ENCODE peak calls at places on chromosomes 11 and 22, in seven cellular contexts. M, O, C, R, K, D and E are unnamed samples.

GRCh38 chr11:110337570-110338193 is 41.3 kb upstream of the RDX start:
- DNase-seq in M (no peak), O (no peak), C (no peak), R (no peak), K (no peak), D (peak; percentile 79), E (no peak)

GRCh38 chr11:110086892-110087309 is 6.3 kb upstream of the ZC3H12C start:
- DNase-seq in M (no peak), O (no peak), C (no peak), R (no peak), K (no peak), D (no peak), E (no peak)

GRCh38 chr11:72637198-72637597 is 37.0 kb downstream of the PDE2A start:
- DNase-seq in M (no peak), O (no peak), C (no peak), R (no peak), K (no peak), D (no peak), E (no peak)

GRCh38 chr22:29621761-29622526 is 18.5 kb downstream of the NF2 start:
- DNase-seq in M (no peak), O (no peak), C (no peak), R (no peak), K (no peak), D (no peak), E (no peak)

GRCh38 chr11:95922536-95923440 is 1.1 kb downstream of the MTMR2 start:
- DNase-seq in M (no peak), O (no peak), C (no peak), R (no peak), K (no peak), D (no peak), E (no peak)

GRCh38 chr11:97656356-97656755 is 1266.5 kb downstream of the JRKL start:
- DNase-seq in M (no peak), O (no peak), C (no peak), R (no peak), K (no peak), D (no peak), E (no peak)

GRCh38 chr11:120771551-120772060 is 252.3 kb upstream of the TBCEL start:
- DNase-seq in M (no peak), O (no peak), C (no peak), R (no peak), K (no peak), D (no peak), E (no peak)

GRCh38 chr11:70804174-70804855 is 406.0 kb downstream of the CTTN start:
- DNase-seq in M (no peak), O (no peak), C (no peak), R (no peak), K (no peak), D (no peak), E (no peak)

GRCh38 chr11:61972796-61973602 is 5.6 kb upstream of the FTH1 start:
- DNase-seq in M (no peak), O (no peak), C (peak; percentile 75), R (no peak), K (no peak), D (no peak), E (no peak)

GRCh38 chr11:108926522-108927380 is 261.9 kb downstream of the DDX10 start:
- DNase-seq in M (no peak), O (no peak), C (no peak), R (no peak), K (no peak), D (no peak), E (no peak)

GRCh38 chr11:69649576-69649900 is 8.6 kb downstream of the CCND1 start:
- DNase-seq in M (no peak), O (no peak), C (no peak), R (no peak), K (no peak), D (no peak), E (no peak)

GRCh38 chr11:104650234-104650633 is 248.0 kb downstream of the CASP12 start:
- DNase-seq in M (no peak), O (no peak), C (no peak), R (peak; percentile 60), K (peak; percentile 40), D (peak; percentile 54), E (no peak)

GRCh38 chr11:44446996-44447771 is 118.3 kb upstream of the CD82 start:
- DNase-seq in M (no peak), O (no peak), C (no peak), R (no peak), K (no peak), D (no peak), E (no peak)

GRCh38 chr11:64268687-64269379 is 15.6 kb downstream of the BAD start:
- DNase-seq in M (no peak), O (peak; percentile 70), C (peak; percentile 80), R (peak; percentile 70), K (peak; percentile 49), D (peak; percentile 76), E (peak; percentile 52)

GRCh38 chr11:1881442-1882264 is 10.0 kb downstream of the PRR33 start:
- DNase-seq in M (no peak), O (peak; percentile 82), C (peak; percentile 63), R (peak; percentile 73), K (no peak), D (peak; percentile 15), E (no peak)

GRCh38 chr22:46593211-46593676 is 26.9 kb upstream of the GRAMD4 start:
- DNase-seq in M (no peak), O (no peak), C (peak; percentile 82), R (peak; percentile 81), K (no peak), D (peak; percentile 65), E (peak; percentile 66)

GRCh38 chr11:88454881-88455280 is 117.3 kb upstream of the CTSC start:
- DNase-seq in M (no peak), O (no peak), C (no peak), R (no peak), K (no peak), D (no peak), E (no peak)

GRCh38 chr11:79076526-79077115 is 364.2 kb downstream of the TENM4 start:
- DNase-seq in M (no peak), O (no peak), C (peak; percentile 65), R (peak; percentile 24), K (peak; percentile 55), D (peak; percentile 51), E (no peak)

GRCh38 chr11:34345012-34345804 is 12.6 kb downstream of the ABTB2 start:
- DNase-seq in M (no peak), O (peak; percentile 31), C (peak; percentile 69), R (no peak), K (no peak), D (no peak), E (no peak)

DNA sequence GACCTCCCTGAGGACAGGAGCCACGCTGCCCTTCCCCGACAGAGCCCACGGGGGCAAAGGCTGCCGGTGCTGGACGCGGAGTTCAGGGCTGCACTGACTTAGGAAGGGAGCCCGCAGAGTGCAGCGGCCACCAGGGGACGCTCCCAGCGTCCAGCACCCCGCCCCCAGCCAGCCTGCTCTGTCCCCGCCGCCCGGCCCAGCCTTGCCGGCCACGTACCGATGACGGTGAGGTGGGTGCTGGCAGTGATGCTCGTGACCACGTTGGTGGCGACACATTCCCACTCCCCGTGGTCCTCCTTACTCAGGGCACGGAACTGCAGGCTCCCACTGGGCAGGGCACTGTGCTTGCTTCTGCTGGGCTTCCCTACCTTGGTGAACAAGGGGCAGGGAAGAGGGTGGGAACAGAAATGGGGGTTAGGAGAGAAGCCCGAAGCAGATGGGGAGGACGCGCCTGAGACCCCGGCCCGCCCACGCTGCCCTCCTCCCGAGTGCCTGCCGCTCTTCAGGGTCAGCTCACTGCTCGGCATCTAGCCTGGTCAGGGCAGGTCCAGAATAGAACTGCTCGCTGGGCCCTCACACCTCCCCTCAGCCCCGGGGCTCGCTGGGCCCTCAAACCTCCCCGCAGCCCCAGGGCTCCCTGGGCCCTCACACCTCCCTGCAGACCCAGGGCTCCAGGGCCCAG is 25.9 kb downstream of the IGSF9B start:
- DNase-seq in M (no peak), O (no peak), C (no peak), R (no peak), K (peak; percentile 75), D (no peak), E (no peak)
- TF ChIP-seq CTCF in M (peak; percentile 71), O (peak; percentile 50), C (no peak), R (no peak), K (peak; percentile 24), D (no peak), E (peak; percentile 18)

DNA sequence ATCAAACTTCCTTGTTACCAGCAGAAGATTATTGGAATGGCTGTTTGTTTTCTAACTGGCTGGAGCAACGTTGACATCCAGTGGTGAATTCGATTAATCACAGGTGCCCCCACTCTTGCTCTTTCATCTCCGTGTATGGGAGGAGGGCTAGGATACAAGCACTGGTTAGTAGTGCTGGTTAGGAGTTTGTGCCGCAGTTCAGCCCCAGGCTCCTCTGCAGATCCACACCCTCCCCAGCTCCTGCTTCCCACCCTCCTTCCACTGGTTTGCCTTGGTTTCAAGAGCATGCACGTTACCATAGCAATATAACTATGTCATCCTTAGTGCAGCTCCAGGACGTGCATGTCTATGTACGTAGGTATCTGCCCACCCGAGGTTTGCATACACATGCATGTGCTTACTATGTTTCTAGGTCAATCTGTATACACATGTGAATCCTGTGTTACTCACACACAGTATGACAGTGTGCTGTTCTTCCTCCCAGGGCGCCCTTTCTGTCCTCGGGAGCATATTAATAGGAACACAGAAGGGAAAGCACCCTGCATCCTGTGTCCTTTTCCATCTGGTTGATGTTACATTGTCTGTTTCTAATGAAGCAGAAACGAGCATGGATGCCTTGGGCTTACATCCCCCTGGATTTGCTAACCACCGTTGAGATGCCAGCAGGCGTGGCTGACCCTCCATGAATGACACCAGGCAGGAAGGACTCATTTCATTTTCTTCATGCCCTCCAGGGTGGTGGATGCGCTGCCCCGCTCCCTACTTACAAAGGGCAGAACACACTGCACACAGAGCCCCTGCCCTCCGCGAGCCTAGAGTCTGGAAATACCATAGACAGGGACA is 539.2 kb downstream of the OPCML start:
- DNase-seq in M (no peak), O (no peak), C (no peak), R (no peak), K (no peak), D (no peak), E (no peak)
- TF ChIP-seq CTCF in M (peak; percentile 33), O (no peak), C (no peak), R (no peak), K (no peak), D (no peak), E (no peak)

DNA sequence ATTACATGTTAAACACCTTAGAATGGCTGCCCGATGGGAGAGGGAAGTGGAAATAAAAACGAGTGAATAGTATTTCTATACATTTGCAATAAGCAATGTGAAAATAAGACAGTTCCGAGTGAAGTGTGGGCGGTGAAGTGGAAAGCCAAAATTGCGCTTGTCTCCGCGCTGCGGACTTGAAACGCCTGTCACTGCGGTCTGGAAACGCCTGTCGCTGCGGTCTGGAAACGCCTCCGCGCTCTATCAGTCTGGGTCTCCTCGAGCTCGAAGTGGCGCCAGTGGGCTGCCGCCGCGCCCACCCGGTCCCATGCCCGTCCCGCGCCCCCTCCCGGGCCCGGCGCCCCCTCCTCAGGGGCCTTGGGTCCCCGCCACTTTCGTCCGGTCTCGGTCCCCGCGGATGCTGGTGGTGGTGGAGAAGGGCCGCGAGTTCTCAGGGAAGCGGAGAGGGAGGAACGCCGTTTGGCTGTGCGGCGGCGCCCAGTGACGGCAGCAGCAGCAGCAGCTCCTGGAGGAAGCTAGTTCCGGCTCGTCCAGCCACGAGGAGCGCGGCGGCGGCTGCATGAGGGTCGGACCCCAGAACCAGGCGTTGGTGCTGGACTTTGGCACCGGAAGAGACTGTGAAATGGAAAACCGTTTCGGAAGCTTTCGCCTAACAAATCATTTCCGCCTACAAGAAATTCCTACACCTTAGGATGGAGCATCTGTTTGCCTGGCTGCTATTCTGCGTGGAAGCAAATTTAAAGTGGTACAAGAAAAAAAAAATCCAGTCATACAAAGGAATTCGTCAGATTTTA is 1.8 kb downstream of the NCR3LG1 start:
- DNase-seq in M (peak; percentile 78), O (peak; percentile 72), C (peak; percentile 83), R (peak; percentile 69), K (peak; percentile 70), D (peak; percentile 85), E (peak; percentile 40)
- TF ChIP-seq CTCF in M (no peak), O (no peak), C (no peak), R (no peak), K (no peak), D (no peak), E (no peak)

GRCh38 chr11:40185793-40186192 is 1273.7 kb downstream of the LRRC4C start:
- DNase-seq in M (no peak), O (no peak), C (no peak), R (no peak), K (no peak), D (no peak), E (no peak)
- TF ChIP-seq CTCF in M (no peak), O (no peak), C (no peak), R (no peak), K (no peak), D (no peak), E (no peak)